ENCODE peak calls at places on chromosomes 16 and 17, in seven cellular contexts. One of them, this sample, is unnamed.
A peak's percentile ranks its signal among the peaks of the same experiment; 100 is the strongest.

GRCh38 chr17:40490982-40491381 is 10.4 kb downstream of the TNS4 start:
- DNase-seq in neural progenitor cell: no peak
- DNase-seq in pancreas: no peak
- DNase-seq in left ventricle myocardium inferior: no peak
- DNase-seq in heart right ventricle: no peak
- DNase-seq in CD8-positive, alpha-beta T cell: no peak
- DNase-seq in esophagus muscularis mucosa: no peak
- DNase-seq in this sample: no peak

GRCh38 chr16:87236516-87237115 is 80.6 kb downstream of the C16orf95 start:
- DNase-seq in left ventricle myocardium inferior: no peak
- DNase-seq in heart right ventricle: no peak
- DNase-seq in CD8-positive, alpha-beta T cell: no peak
- DNase-seq in pancreas: no peak
- DNase-seq in esophagus muscularis mucosa: no peak
- DNase-seq in neural progenitor cell: no peak
- DNase-seq in this sample: no peak

GRCh38 chr16:7512503-7512902 is 179.9 kb downstream of the RBFOX1 start:
- DNase-seq in CD8-positive, alpha-beta T cell: no peak
- DNase-seq in heart right ventricle: no peak
- DNase-seq in left ventricle myocardium inferior: no peak
- DNase-seq in pancreas: no peak
- DNase-seq in esophagus muscularis mucosa: no peak
- DNase-seq in neural progenitor cell: no peak
- DNase-seq in this sample: no peak

GRCh38 chr16:52611817-52612673 is 65.1 kb upstream of the TOX3 start:
- DNase-seq in pancreas: no peak
- DNase-seq in heart right ventricle: no peak
- DNase-seq in CD8-positive, alpha-beta T cell: no peak
- DNase-seq in left ventricle myocardium inferior: no peak
- DNase-seq in esophagus muscularis mucosa: no peak
- DNase-seq in neural progenitor cell: no peak
- DNase-seq in this sample: no peak

GRCh38 chr16:8859913-8860881 is 8.6 kb downstream of the CARHSP1 start:
- DNase-seq in left ventricle myocardium inferior: peak; percentile 45
- DNase-seq in CD8-positive, alpha-beta T cell: no peak
- DNase-seq in esophagus muscularis mucosa: peak; percentile 95
- DNase-seq in heart right ventricle: no peak
- DNase-seq in pancreas: no peak
- DNase-seq in neural progenitor cell: no peak
- DNase-seq in this sample: peak; percentile 92

GRCh38 chr17:59914274-59914854 is 21.4 kb downstream of the RPS6KB1 start:
- DNase-seq in left ventricle myocardium inferior: no peak
- DNase-seq in heart right ventricle: no peak
- DNase-seq in neural progenitor cell: peak; percentile 52
- DNase-seq in esophagus muscularis mucosa: no peak
- DNase-seq in pancreas: no peak
- DNase-seq in CD8-positive, alpha-beta T cell: no peak
- DNase-seq in this sample: peak; percentile 54

GRCh38 chr17:35786941-35787432 is 8.5 kb downstream of the MMP28 start:
- DNase-seq in pancreas: no peak
- DNase-seq in esophagus muscularis mucosa: no peak
- DNase-seq in CD8-positive, alpha-beta T cell: no peak
- DNase-seq in left ventricle myocardium inferior: no peak
- DNase-seq in neural progenitor cell: no peak
- DNase-seq in heart right ventricle: no peak
- DNase-seq in this sample: peak; percentile 98

GRCh38 chr16:3282103-3282746 is 1.1 kb upstream of the ZNF263 start:
- DNase-seq in CD8-positive, alpha-beta T cell: no peak
- DNase-seq in pancreas: no peak
- DNase-seq in heart right ventricle: no peak
- DNase-seq in neural progenitor cell: peak; percentile 86
- DNase-seq in esophagus muscularis mucosa: no peak
- DNase-seq in left ventricle myocardium inferior: no peak
- DNase-seq in this sample: peak; percentile 76

GRCh38 chr17:19286751-19287341 is 49.7 kb downstream of the EPN2 start:
- DNase-seq in left ventricle myocardium inferior: no peak
- DNase-seq in neural progenitor cell: no peak
- DNase-seq in heart right ventricle: no peak
- DNase-seq in pancreas: no peak
- DNase-seq in CD8-positive, alpha-beta T cell: no peak
- DNase-seq in esophagus muscularis mucosa: no peak
- DNase-seq in this sample: no peak

GRCh38 chr17:44865921-44866320 is 18.2 kb downstream of the HIGD1B start:
- DNase-seq in neural progenitor cell: no peak
- DNase-seq in CD8-positive, alpha-beta T cell: no peak
- DNase-seq in pancreas: peak; percentile 18
- DNase-seq in heart right ventricle: no peak
- DNase-seq in esophagus muscularis mucosa: no peak
- DNase-seq in left ventricle myocardium inferior: no peak
- DNase-seq in this sample: peak; percentile 51
- H3K4me3 ChIP-seq in neural progenitor cell: no peak overlapping the region
- H3K4me3 ChIP-seq in CD8-positive, alpha-beta T cell: no peak overlapping the region
- H3K4me3 ChIP-seq in pancreas: no peak overlapping the region
- H3K4me3 ChIP-seq in heart right ventricle: no peak overlapping the region
- H3K4me3 ChIP-seq in esophagus muscularis mucosa: no peak overlapping the region
- H3K4me3 ChIP-seq in left ventricle myocardium inferior: no peak overlapping the region
- H3K4me3 ChIP-seq in this sample: no peak overlapping the region

GRCh38 chr17:4997302-4998026 is at the start of the genes INCA1 and KIF1C:
- DNase-seq in pancreas: peak; percentile 97
- DNase-seq in esophagus muscularis mucosa: peak; percentile 98
- DNase-seq in neural progenitor cell: peak; percentile 96
- DNase-seq in left ventricle myocardium inferior: peak; percentile 95
- DNase-seq in heart right ventricle: peak; percentile 95
- DNase-seq in CD8-positive, alpha-beta T cell: peak; percentile 78
- DNase-seq in this sample: peak; percentile 90
- TF ChIP-seq CTCF in pancreas: peak; percentile 14
- TF ChIP-seq CTCF in esophagus muscularis mucosa: no peak
- TF ChIP-seq CTCF in neural progenitor cell: no peak
- TF ChIP-seq CTCF in left ventricle myocardium inferior: peak; percentile 47
- TF ChIP-seq CTCF in heart right ventricle: no peak
- TF ChIP-seq CTCF in CD8-positive, alpha-beta T cell: no peak
- TF ChIP-seq CTCF in this sample: no peak

DNA sequence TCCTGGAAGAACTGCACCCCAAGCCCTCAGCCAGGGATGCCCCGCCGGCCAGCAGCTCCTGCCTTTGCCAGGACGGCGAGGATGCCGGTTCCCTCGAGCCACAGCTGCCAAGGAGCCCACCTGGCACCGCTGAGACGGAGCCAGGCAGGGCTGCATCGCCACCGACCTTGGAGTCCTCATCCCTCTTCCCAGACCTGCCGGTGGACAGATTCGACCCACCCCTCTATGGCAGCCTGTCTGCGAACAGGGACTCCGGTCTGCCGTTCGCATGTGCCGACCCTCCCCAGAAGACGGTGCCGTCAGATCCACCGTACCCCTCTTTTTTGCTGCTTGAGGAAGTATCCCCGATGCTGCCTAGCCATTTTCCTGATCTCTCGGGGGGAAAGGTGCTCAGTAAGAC is 21.4 kb upstream of the ZFPM1 start:
- DNase-seq in esophagus muscularis mucosa: no peak
- DNase-seq in left ventricle myocardium inferior: no peak
- DNase-seq in pancreas: no peak
- DNase-seq in neural progenitor cell: no peak
- DNase-seq in CD8-positive, alpha-beta T cell: no peak
- DNase-seq in heart right ventricle: no peak
- DNase-seq in this sample: no peak
- H3K4me3 ChIP-seq in esophagus muscularis mucosa: no peak overlapping the region
- H3K4me3 ChIP-seq in left ventricle myocardium inferior: peak overlapping the region; percentile 68
- H3K4me3 ChIP-seq in pancreas: no peak overlapping the region
- H3K4me3 ChIP-seq in neural progenitor cell: no peak overlapping the region
- H3K4me3 ChIP-seq in CD8-positive, alpha-beta T cell: no peak overlapping the region
- H3K4me3 ChIP-seq in heart right ventricle: no peak overlapping the region
- H3K4me3 ChIP-seq in this sample: no peak overlapping the region

GRCh38 chr17:66310528-66311148 is 8.2 kb downstream of the PRKCA start:
- DNase-seq in heart right ventricle: no peak
- DNase-seq in pancreas: no peak
- DNase-seq in CD8-positive, alpha-beta T cell: no peak
- DNase-seq in esophagus muscularis mucosa: no peak
- DNase-seq in left ventricle myocardium inferior: no peak
- DNase-seq in neural progenitor cell: peak; percentile 13
- DNase-seq in this sample: no peak
- TF ChIP-seq CTCF in heart right ventricle: no peak
- TF ChIP-seq CTCF in pancreas: no peak
- TF ChIP-seq CTCF in CD8-positive, alpha-beta T cell: no peak
- TF ChIP-seq CTCF in esophagus muscularis mucosa: no peak
- TF ChIP-seq CTCF in left ventricle myocardium inferior: no peak
- TF ChIP-seq CTCF in neural progenitor cell: peak; percentile 36
- TF ChIP-seq CTCF in this sample: peak; percentile 18

GRCh38 chr16:11251525-11252481 is 4.2 kb downstream of the SOCS1 start:
- DNase-seq in esophagus muscularis mucosa: no peak
- DNase-seq in left ventricle myocardium inferior: no peak
- DNase-seq in pancreas: no peak
- DNase-seq in CD8-positive, alpha-beta T cell: peak; percentile 58
- DNase-seq in neural progenitor cell: no peak
- DNase-seq in heart right ventricle: no peak
- DNase-seq in this sample: peak; percentile 65
- H3K4me3 ChIP-seq in esophagus muscularis mucosa: no peak overlapping the region
- H3K4me3 ChIP-seq in left ventricle myocardium inferior: no peak overlapping the region
- H3K4me3 ChIP-seq in pancreas: no peak overlapping the region
- H3K4me3 ChIP-seq in CD8-positive, alpha-beta T cell: peak overlapping the region; percentile 38
- H3K4me3 ChIP-seq in neural progenitor cell: no peak overlapping the region
- H3K4me3 ChIP-seq in heart right ventricle: no peak overlapping the region
- H3K4me3 ChIP-seq in this sample: peak overlapping the region; percentile 76

GRCh38 chr16:20300312-20301097 is 26.8 kb downstream of the GP2 start:
- DNase-seq in left ventricle myocardium inferior: peak; percentile 18
- DNase-seq in CD8-positive, alpha-beta T cell: no peak
- DNase-seq in pancreas: peak; percentile 66
- DNase-seq in heart right ventricle: no peak
- DNase-seq in neural progenitor cell: peak; percentile 79
- DNase-seq in esophagus muscularis mucosa: no peak
- DNase-seq in this sample: peak; percentile 25
- TF ChIP-seq CTCF in left ventricle myocardium inferior: peak; percentile 70
- TF ChIP-seq CTCF in CD8-positive, alpha-beta T cell: no peak
- TF ChIP-seq CTCF in pancreas: peak; percentile 68
- TF ChIP-seq CTCF in heart right ventricle: peak; percentile 41
- TF ChIP-seq CTCF in neural progenitor cell: peak; percentile 89
- TF ChIP-seq CTCF in esophagus muscularis mucosa: peak; percentile 27
- TF ChIP-seq CTCF in this sample: peak; percentile 63

GRCh38 chr17:82948957-82949356 is 109.1 kb upstream of the ZNF750 start:
- DNase-seq in neural progenitor cell: no peak
- DNase-seq in CD8-positive, alpha-beta T cell: no peak
- DNase-seq in heart right ventricle: no peak
- DNase-seq in pancreas: no peak
- DNase-seq in esophagus muscularis mucosa: no peak
- DNase-seq in left ventricle myocardium inferior: no peak
- DNase-seq in this sample: no peak

GRCh38 chr17:82948081-82948511 is 108.3 kb upstream of the ZNF750 start:
- DNase-seq in heart right ventricle: no peak
- DNase-seq in pancreas: peak; percentile 27
- DNase-seq in CD8-positive, alpha-beta T cell: no peak
- DNase-seq in left ventricle myocardium inferior: peak; percentile 14
- DNase-seq in neural progenitor cell: no peak
- DNase-seq in esophagus muscularis mucosa: no peak
- DNase-seq in this sample: no peak

GRCh38 chr17:82949984-82950383 is 110.2 kb upstream of the ZNF750 start:
- DNase-seq in CD8-positive, alpha-beta T cell: no peak
- DNase-seq in esophagus muscularis mucosa: no peak
- DNase-seq in pancreas: peak; percentile 31
- DNase-seq in heart right ventricle: no peak
- DNase-seq in neural progenitor cell: no peak
- DNase-seq in left ventricle myocardium inferior: no peak
- DNase-seq in this sample: no peak

GRCh38 chr17:82950525-82951102 is 110.8 kb upstream of the ZNF750 start:
- DNase-seq in neural progenitor cell: no peak
- DNase-seq in left ventricle myocardium inferior: peak; percentile 1
- DNase-seq in CD8-positive, alpha-beta T cell: no peak
- DNase-seq in pancreas: peak; percentile 19
- DNase-seq in esophagus muscularis mucosa: no peak
- DNase-seq in heart right ventricle: no peak
- DNase-seq in this sample: no peak

DNA sequence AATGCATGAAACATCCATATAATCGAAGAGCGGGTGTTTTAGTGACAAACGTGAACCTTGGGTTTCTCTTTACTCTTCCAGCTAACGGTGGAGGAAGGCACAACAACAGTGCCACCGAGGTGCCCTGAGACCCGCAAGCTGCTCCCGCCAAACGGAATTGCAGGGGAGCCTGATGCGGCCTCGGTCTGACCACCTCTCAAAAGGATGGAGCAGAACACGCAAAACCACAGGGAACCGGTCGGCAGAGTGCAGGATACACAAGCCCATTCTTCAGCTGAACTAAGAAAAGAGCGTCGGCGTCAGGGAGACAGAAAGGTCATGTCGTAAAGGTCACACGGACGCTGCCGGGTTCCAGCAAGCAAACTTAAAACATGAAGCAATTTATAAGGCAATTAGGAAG is 109.5 kb upstream of the ZNF750 start:
- DNase-seq in left ventricle myocardium inferior: peak; percentile 5
- DNase-seq in esophagus muscularis mucosa: no peak
- DNase-seq in CD8-positive, alpha-beta T cell: no peak
- DNase-seq in neural progenitor cell: no peak
- DNase-seq in heart right ventricle: no peak
- DNase-seq in pancreas: peak; percentile 28
- DNase-seq in this sample: no peak
- H3K4me3 ChIP-seq in left ventricle myocardium inferior: no peak overlapping the region
- H3K4me3 ChIP-seq in esophagus muscularis mucosa: no peak overlapping the region
- H3K4me3 ChIP-seq in CD8-positive, alpha-beta T cell: no peak overlapping the region
- H3K4me3 ChIP-seq in neural progenitor cell: no peak overlapping the region
- H3K4me3 ChIP-seq in heart right ventricle: no peak overlapping the region
- H3K4me3 ChIP-seq in pancreas: no peak overlapping the region
- H3K4me3 ChIP-seq in this sample: no peak overlapping the region

DNA sequence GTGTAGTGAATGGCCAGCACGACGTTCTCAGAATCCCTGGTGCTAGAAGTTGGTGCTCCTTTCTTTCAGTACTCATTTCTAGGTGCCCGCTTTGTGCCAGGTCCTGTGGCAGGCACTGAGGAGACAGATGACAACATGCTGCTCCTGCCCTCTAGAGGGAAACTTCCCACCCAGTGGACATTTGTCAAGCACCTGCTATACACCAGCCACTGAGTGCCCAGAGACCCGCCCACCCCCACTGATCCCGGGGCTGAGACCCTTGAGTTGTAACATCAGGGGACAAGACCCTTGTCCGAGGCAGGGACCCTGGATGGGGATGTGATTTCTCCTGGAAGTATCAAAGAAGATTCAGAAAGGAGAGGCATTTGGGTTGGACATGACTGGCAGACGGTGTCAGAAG is 25.1 kb downstream of the UNC13D start:
- DNase-seq in neural progenitor cell: no peak
- DNase-seq in CD8-positive, alpha-beta T cell: no peak
- DNase-seq in esophagus muscularis mucosa: no peak
- DNase-seq in pancreas: no peak
- DNase-seq in left ventricle myocardium inferior: no peak
- DNase-seq in heart right ventricle: no peak
- DNase-seq in this sample: no peak
- TF ChIP-seq CTCF in neural progenitor cell: no peak
- TF ChIP-seq CTCF in CD8-positive, alpha-beta T cell: no peak
- TF ChIP-seq CTCF in esophagus muscularis mucosa: no peak
- TF ChIP-seq CTCF in pancreas: no peak
- TF ChIP-seq CTCF in left ventricle myocardium inferior: no peak
- TF ChIP-seq CTCF in heart right ventricle: no peak
- TF ChIP-seq CTCF in this sample: no peak